ENCODE peak calls at places on chromosomes 3 and 15, in ten cellular contexts. One of them, this sample, is unnamed.

GRCh38 chr3:137304313-137305056 is 346.7 kb downstream of the IL20RB start:
- DNase-seq in endodermal cell: peak
- DNase-seq in AG09309: no peak
- DNase-seq in gastrocnemius medialis: no peak
- DNase-seq in AG04450: no peak
- DNase-seq in skeletal muscle cell: no peak
- DNase-seq in IMR-90: no peak
- DNase-seq in pancreas: no peak
- DNase-seq in PC-9: no peak
- DNase-seq in kidney: no peak
- DNase-seq in this sample: no peak

GRCh38 chr3:196694202-196694638 is 17.8 kb downstream of the CEP19 start:
- DNase-seq in endodermal cell: no peak
- DNase-seq in AG09309: no peak
- DNase-seq in gastrocnemius medialis: no peak
- DNase-seq in AG04450: no peak
- DNase-seq in skeletal muscle cell: no peak
- DNase-seq in IMR-90: peak
- DNase-seq in pancreas: no peak
- DNase-seq in PC-9: peak
- DNase-seq in kidney: no peak
- DNase-seq in this sample: no peak

GRCh38 chr15:29141206-29141907 is 128.3 kb downstream of the NSMCE3 start:
- DNase-seq in endodermal cell: peak
- DNase-seq in AG09309: no peak
- DNase-seq in gastrocnemius medialis: no peak
- DNase-seq in AG04450: no peak
- DNase-seq in skeletal muscle cell: no peak
- DNase-seq in IMR-90: no peak
- DNase-seq in pancreas: no peak
- DNase-seq in PC-9: no peak
- DNase-seq in kidney: peak
- DNase-seq in this sample: peak

GRCh38 chr15:77312523-77312922 is 107.4 kb downstream of the PEAK1 start:
- DNase-seq in endodermal cell: no peak
- DNase-seq in AG09309: peak
- DNase-seq in gastrocnemius medialis: no peak
- DNase-seq in AG04450: no peak
- DNase-seq in skeletal muscle cell: no peak
- DNase-seq in IMR-90: peak
- DNase-seq in pancreas: no peak
- DNase-seq in PC-9: no peak
- DNase-seq in kidney: no peak
- DNase-seq in this sample: no peak

GRCh38 chr3:45199837-45200648 is 26.0 kb downstream of the TMEM158 start:
- DNase-seq in endodermal cell: peak
- DNase-seq in AG09309: peak
- DNase-seq in gastrocnemius medialis: no peak
- DNase-seq in AG04450: no peak
- DNase-seq in skeletal muscle cell: peak
- DNase-seq in IMR-90: peak
- DNase-seq in pancreas: no peak
- DNase-seq in PC-9: peak
- DNase-seq in kidney: no peak
- DNase-seq in this sample: no peak

GRCh38 chr15:89893027-89893426 is 767 bp downstream of the AP3S2 start:
- DNase-seq in endodermal cell: no peak
- DNase-seq in AG09309: no peak
- DNase-seq in gastrocnemius medialis: no peak
- DNase-seq in AG04450: no peak
- DNase-seq in skeletal muscle cell: no peak
- DNase-seq in IMR-90: peak
- DNase-seq in pancreas: no peak
- DNase-seq in PC-9: no peak
- DNase-seq in kidney: no peak
- DNase-seq in this sample: no peak

GRCh38 chr15:34318277-34319079 is 19.1 kb downstream of the SLC12A6 start:
- DNase-seq in endodermal cell: peak
- DNase-seq in AG09309: no peak
- DNase-seq in gastrocnemius medialis: peak
- DNase-seq in AG04450: no peak
- DNase-seq in skeletal muscle cell: peak
- DNase-seq in IMR-90: peak
- DNase-seq in pancreas: no peak
- DNase-seq in PC-9: peak
- DNase-seq in kidney: no peak
- DNase-seq in this sample: peak

GRCh38 chr3:184081116-184081830 is 15.6 kb upstream of the HTR3E start:
- DNase-seq in endodermal cell: no peak
- DNase-seq in AG09309: no peak
- DNase-seq in gastrocnemius medialis: no peak
- DNase-seq in AG04450: no peak
- DNase-seq in skeletal muscle cell: no peak
- DNase-seq in IMR-90: no peak
- DNase-seq in pancreas: no peak
- DNase-seq in PC-9: no peak
- DNase-seq in kidney: no peak
- DNase-seq in this sample: no peak

GRCh38 chr3:185691622-185692021 is 105.5 kb downstream of the SENP2 start:
- DNase-seq in endodermal cell: no peak
- DNase-seq in AG09309: no peak
- DNase-seq in gastrocnemius medialis: no peak
- DNase-seq in AG04450: no peak
- DNase-seq in skeletal muscle cell: no peak
- DNase-seq in IMR-90: no peak
- DNase-seq in pancreas: no peak
- DNase-seq in PC-9: no peak
- DNase-seq in kidney: no peak
- DNase-seq in this sample: no peak

GRCh38 chr3:150149651-150150051 is 179.0 kb upstream of the PFN2 start:
- DNase-seq in endodermal cell: no peak
- DNase-seq in AG09309: peak
- DNase-seq in gastrocnemius medialis: peak
- DNase-seq in AG04450: peak
- DNase-seq in skeletal muscle cell: peak
- DNase-seq in IMR-90: peak
- DNase-seq in pancreas: no peak
- DNase-seq in PC-9: peak
- DNase-seq in kidney: no peak
- DNase-seq in this sample: no peak

GRCh38 chr3:178562143-178562868 is 26.1 kb downstream of the KCNMB2 start:
- DNase-seq in endodermal cell: no peak
- DNase-seq in AG09309: no peak
- DNase-seq in gastrocnemius medialis: no peak
- DNase-seq in AG04450: no peak
- DNase-seq in skeletal muscle cell: no peak
- DNase-seq in IMR-90: no peak
- DNase-seq in pancreas: no peak
- DNase-seq in PC-9: no peak
- DNase-seq in kidney: no peak
- DNase-seq in this sample: no peak

GRCh38 chr3:105688821-105689220 is 180.0 kb downstream of the CBLB start:
- DNase-seq in endodermal cell: no peak
- DNase-seq in AG09309: no peak
- DNase-seq in gastrocnemius medialis: no peak
- DNase-seq in AG04450: no peak
- DNase-seq in skeletal muscle cell: no peak
- DNase-seq in IMR-90: no peak
- DNase-seq in pancreas: no peak
- DNase-seq in PC-9: no peak
- DNase-seq in kidney: no peak
- DNase-seq in this sample: no peak

GRCh38 chr3:157438371-157438735 is 1.7 kb downstream of the PTX3 start:
- DNase-seq in endodermal cell: peak
- DNase-seq in AG09309: no peak
- DNase-seq in gastrocnemius medialis: no peak
- DNase-seq in AG04450: no peak
- DNase-seq in skeletal muscle cell: no peak
- DNase-seq in IMR-90: no peak
- DNase-seq in pancreas: peak
- DNase-seq in PC-9: no peak
- DNase-seq in kidney: peak
- DNase-seq in this sample: no peak

GRCh38 chr3:157442729-157443128 is 6.1 kb downstream of the PTX3 start:
- DNase-seq in endodermal cell: no peak
- DNase-seq in AG09309: no peak
- DNase-seq in gastrocnemius medialis: no peak
- DNase-seq in AG04450: no peak
- DNase-seq in skeletal muscle cell: no peak
- DNase-seq in IMR-90: peak
- DNase-seq in pancreas: no peak
- DNase-seq in PC-9: no peak
- DNase-seq in kidney: no peak
- DNase-seq in this sample: no peak

GRCh38 chr3:157444789-157445188 is 8.1 kb downstream of the PTX3 start:
- DNase-seq in endodermal cell: no peak
- DNase-seq in AG09309: no peak
- DNase-seq in gastrocnemius medialis: no peak
- DNase-seq in AG04450: no peak
- DNase-seq in skeletal muscle cell: no peak
- DNase-seq in IMR-90: no peak
- DNase-seq in pancreas: no peak
- DNase-seq in PC-9: no peak
- DNase-seq in kidney: no peak
- DNase-seq in this sample: no peak

GRCh38 chr3:157443873-157444770 is 7.5 kb downstream of the PTX3 start:
- DNase-seq in endodermal cell: no peak
- DNase-seq in AG09309: peak
- DNase-seq in gastrocnemius medialis: no peak
- DNase-seq in AG04450: no peak
- DNase-seq in skeletal muscle cell: peak
- DNase-seq in IMR-90: peak
- DNase-seq in pancreas: no peak
- DNase-seq in PC-9: no peak
- DNase-seq in kidney: no peak
- DNase-seq in this sample: no peak

DNA sequence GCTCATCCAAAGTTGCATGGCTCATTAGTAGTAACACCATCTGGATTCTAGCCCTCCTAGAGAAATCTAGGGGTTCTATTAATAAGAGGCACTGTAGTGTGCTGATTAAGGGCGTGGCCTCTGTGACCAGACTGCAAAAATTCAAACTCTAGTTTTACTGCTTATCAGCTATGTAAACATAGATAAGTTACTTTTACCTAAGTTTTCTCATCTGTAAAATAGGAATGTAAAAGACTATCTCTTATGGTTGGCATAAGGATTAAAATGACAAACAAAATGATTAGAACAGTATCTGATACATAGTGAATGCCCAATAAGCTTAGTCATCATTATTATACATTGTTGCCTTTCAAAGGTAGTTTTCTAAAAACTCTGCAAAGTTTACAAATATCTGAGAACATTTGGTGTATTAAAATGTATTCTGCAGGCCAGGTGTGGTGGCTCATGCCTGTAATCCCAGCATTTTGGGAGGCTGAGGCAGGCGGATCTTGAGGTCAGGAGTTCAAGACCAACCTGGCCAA is 4.5 kb downstream of the PTX3 start:
- DNase-seq in endodermal cell: no peak
- DNase-seq in AG09309: no peak
- DNase-seq in gastrocnemius medialis: no peak
- DNase-seq in AG04450: no peak
- DNase-seq in skeletal muscle cell: no peak
- DNase-seq in IMR-90: no peak
- DNase-seq in pancreas: no peak
- DNase-seq in PC-9: no peak
- DNase-seq in kidney: no peak
- DNase-seq in this sample: no peak
- H3K4me3 ChIP-seq in endodermal cell: no peak
- H3K4me3 ChIP-seq in AG09309: peak
- H3K4me3 ChIP-seq in gastrocnemius medialis: no peak
- H3K4me3 ChIP-seq in AG04450: peak
- H3K4me3 ChIP-seq in skeletal muscle cell: peak
- H3K4me3 ChIP-seq in IMR-90: no peak
- H3K4me3 ChIP-seq in pancreas: no peak
- H3K4me3 ChIP-seq in PC-9: no peak
- H3K4me3 ChIP-seq in kidney: no peak
- H3K4me3 ChIP-seq in this sample: no peak

GRCh38 chr3:146612015-146612414 is 6.9 kb upstream of the PLSCR5 start:
- DNase-seq in endodermal cell: no peak
- DNase-seq in AG09309: no peak
- DNase-seq in gastrocnemius medialis: no peak
- DNase-seq in AG04450: no peak
- DNase-seq in skeletal muscle cell: no peak
- DNase-seq in IMR-90: no peak
- DNase-seq in pancreas: no peak
- DNase-seq in PC-9: no peak
- DNase-seq in kidney: no peak
- DNase-seq in this sample: no peak
- H3K4me3 ChIP-seq in endodermal cell: no peak
- H3K4me3 ChIP-seq in AG09309: no peak
- H3K4me3 ChIP-seq in gastrocnemius medialis: no peak
- H3K4me3 ChIP-seq in AG04450: no peak
- H3K4me3 ChIP-seq in skeletal muscle cell: no peak
- H3K4me3 ChIP-seq in IMR-90: no peak
- H3K4me3 ChIP-seq in pancreas: no peak
- H3K4me3 ChIP-seq in PC-9: no peak
- H3K4me3 ChIP-seq in kidney: no peak
- H3K4me3 ChIP-seq in this sample: no peak

GRCh38 chr3:170867143-170867542 is 2.9 kb downstream of the RPL22L1 start:
- DNase-seq in endodermal cell: no peak
- DNase-seq in AG09309: no peak
- DNase-seq in gastrocnemius medialis: no peak
- DNase-seq in AG04450: no peak
- DNase-seq in skeletal muscle cell: no peak
- DNase-seq in IMR-90: peak
- DNase-seq in pancreas: no peak
- DNase-seq in PC-9: no peak
- DNase-seq in kidney: no peak
- DNase-seq in this sample: no peak
- H3K4me3 ChIP-seq in endodermal cell: peak
- H3K4me3 ChIP-seq in AG09309: no peak
- H3K4me3 ChIP-seq in gastrocnemius medialis: no peak
- H3K4me3 ChIP-seq in AG04450: peak
- H3K4me3 ChIP-seq in skeletal muscle cell: no peak
- H3K4me3 ChIP-seq in IMR-90: no peak
- H3K4me3 ChIP-seq in pancreas: peak
- H3K4me3 ChIP-seq in PC-9: peak
- H3K4me3 ChIP-seq in kidney: no peak
- H3K4me3 ChIP-seq in this sample: peak

DNA sequence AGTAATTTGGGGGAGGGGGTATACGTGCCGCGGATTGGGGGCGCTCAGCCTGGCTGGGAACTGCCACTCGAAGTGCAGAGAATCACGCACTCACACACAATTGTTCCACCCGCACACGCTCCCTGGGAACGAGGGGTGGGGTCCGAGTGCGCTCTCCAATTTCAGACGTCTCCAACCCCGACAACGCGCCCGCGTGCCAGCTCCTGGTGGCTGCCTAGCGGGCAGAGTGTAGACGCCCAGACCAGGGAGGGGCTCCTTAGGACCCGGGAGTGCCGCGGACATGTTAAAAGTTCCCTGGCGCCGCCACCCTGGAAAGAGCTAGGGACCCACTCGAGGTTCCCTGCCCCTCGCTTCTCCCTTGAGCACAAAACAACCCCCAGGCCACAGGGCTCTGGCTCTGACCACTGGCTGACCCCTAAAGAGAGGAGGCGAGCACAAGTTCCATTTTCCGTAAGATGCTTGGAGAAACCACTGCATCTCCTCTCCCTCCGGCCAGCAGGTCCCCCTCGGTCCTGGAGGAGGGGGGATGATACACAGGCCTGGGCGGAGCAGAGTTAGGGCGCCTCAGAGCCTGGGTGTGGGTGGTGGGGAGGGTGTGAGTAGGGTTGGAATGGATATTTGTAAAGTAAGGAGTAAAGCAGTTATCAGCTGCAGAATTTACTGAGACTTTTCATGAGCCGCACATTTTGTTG is 897 bp upstream of the ANKRD63 start:
- DNase-seq in endodermal cell: no peak
- DNase-seq in AG09309: no peak
- DNase-seq in gastrocnemius medialis: no peak
- DNase-seq in AG04450: no peak
- DNase-seq in skeletal muscle cell: no peak
- DNase-seq in IMR-90: no peak
- DNase-seq in pancreas: no peak
- DNase-seq in PC-9: no peak
- DNase-seq in kidney: no peak
- DNase-seq in this sample: no peak
- H3K4me3 ChIP-seq in endodermal cell: no peak
- H3K4me3 ChIP-seq in AG09309: no peak
- H3K4me3 ChIP-seq in gastrocnemius medialis: no peak
- H3K4me3 ChIP-seq in AG04450: no peak
- H3K4me3 ChIP-seq in skeletal muscle cell: no peak
- H3K4me3 ChIP-seq in IMR-90: no peak
- H3K4me3 ChIP-seq in pancreas: peak
- H3K4me3 ChIP-seq in PC-9: no peak
- H3K4me3 ChIP-seq in kidney: no peak
- H3K4me3 ChIP-seq in this sample: no peak

This sample was measured in psoas muscle.